ENCODE peak calls at places on chromosomes 7 and 10, in seven cellular contexts. One of them, this sample, is unnamed. For H3K27me3, the result is how much of the 10 kb centered on the place peaks cover.

GRCh38 chr7:27175626-27176342 is 1.7 kb upstream of the HOXA10 start:
- DNase-seq in neural progenitor cell: no peak
- DNase-seq in GM23338: peak
- DNase-seq in aorta: peak
- DNase-seq in sigmoid colon: peak
- DNase-seq in tibial artery: peak
- DNase-seq in neuronal stem cell: no peak
- DNase-seq in this sample: no peak

GRCh38 chr7:40694991-40695390 is 560.2 kb downstream of the SUGCT start:
- DNase-seq in neural progenitor cell: no peak
- DNase-seq in GM23338: no peak
- DNase-seq in aorta: no peak
- DNase-seq in sigmoid colon: no peak
- DNase-seq in tibial artery: no peak
- DNase-seq in neuronal stem cell: no peak
- DNase-seq in this sample: no peak

GRCh38 chr7:44180631-44181030 is 8.6 kb downstream of the GCK start:
- DNase-seq in neural progenitor cell: no peak
- DNase-seq in GM23338: no peak
- DNase-seq in aorta: no peak
- DNase-seq in sigmoid colon: no peak
- DNase-seq in tibial artery: no peak
- DNase-seq in neuronal stem cell: no peak
- DNase-seq in this sample: no peak

GRCh38 chr7:41567350-41568114 is 135.4 kb downstream of the INHBA start:
- DNase-seq in neural progenitor cell: no peak
- DNase-seq in GM23338: no peak
- DNase-seq in aorta: no peak
- DNase-seq in sigmoid colon: no peak
- DNase-seq in tibial artery: no peak
- DNase-seq in neuronal stem cell: no peak
- DNase-seq in this sample: peak

GRCh38 chr7:157918326-157918725 is 581.5 kb downstream of the DNAJB6 start:
- DNase-seq in neural progenitor cell: no peak
- DNase-seq in GM23338: no peak
- DNase-seq in aorta: no peak
- DNase-seq in sigmoid colon: no peak
- DNase-seq in tibial artery: no peak
- DNase-seq in neuronal stem cell: no peak
- DNase-seq in this sample: no peak

GRCh38 chr10:125144693-125145623 is 15.4 kb downstream of the CTBP2 start:
- DNase-seq in neural progenitor cell: peak
- DNase-seq in GM23338: peak
- DNase-seq in aorta: no peak
- DNase-seq in sigmoid colon: no peak
- DNase-seq in tibial artery: no peak
- DNase-seq in neuronal stem cell: no peak
- DNase-seq in this sample: peak

GRCh38 chr7:47512481-47513176 is 69.3 kb downstream of the TNS3 start:
- DNase-seq in neural progenitor cell: no peak
- DNase-seq in GM23338: no peak
- DNase-seq in aorta: no peak
- DNase-seq in sigmoid colon: no peak
- DNase-seq in tibial artery: peak
- DNase-seq in neuronal stem cell: no peak
- DNase-seq in this sample: no peak

GRCh38 chr7:131235489-131236317 is 92.0 kb upstream of the MKLN1 start:
- DNase-seq in neural progenitor cell: no peak
- DNase-seq in GM23338: no peak
- DNase-seq in aorta: peak
- DNase-seq in sigmoid colon: peak
- DNase-seq in tibial artery: peak
- DNase-seq in neuronal stem cell: no peak
- DNase-seq in this sample: peak

GRCh38 chr7:78052112-78052511 is 253.5 kb downstream of the PHTF2 start:
- DNase-seq in neural progenitor cell: peak
- DNase-seq in GM23338: peak
- DNase-seq in aorta: no peak
- DNase-seq in sigmoid colon: no peak
- DNase-seq in tibial artery: no peak
- DNase-seq in neuronal stem cell: no peak
- DNase-seq in this sample: no peak

GRCh38 chr10:24344279-24344678 is 135.3 kb downstream of the KIAA1217 start:
- DNase-seq in neural progenitor cell: no peak
- DNase-seq in GM23338: no peak
- DNase-seq in aorta: no peak
- DNase-seq in sigmoid colon: no peak
- DNase-seq in tibial artery: no peak
- DNase-seq in neuronal stem cell: no peak
- DNase-seq in this sample: no peak

GRCh38 chr7:44434201-44434600 is 56.3 kb downstream of the NUDCD3 start:
- DNase-seq in neural progenitor cell: no peak
- DNase-seq in GM23338: no peak
- DNase-seq in aorta: no peak
- DNase-seq in sigmoid colon: no peak
- DNase-seq in tibial artery: no peak
- DNase-seq in neuronal stem cell: no peak
- DNase-seq in this sample: no peak

GRCh38 chr7:106824458-106824857 is 40.6 kb upstream of the PIK3CG start:
- DNase-seq in neural progenitor cell: no peak
- DNase-seq in GM23338: no peak
- DNase-seq in aorta: no peak
- DNase-seq in sigmoid colon: no peak
- DNase-seq in tibial artery: no peak
- DNase-seq in neuronal stem cell: no peak
- DNase-seq in this sample: no peak

GRCh38 chr7:19284136-19284535 is 138.9 kb upstream of the FERD3L start:
- DNase-seq in neural progenitor cell: no peak
- DNase-seq in GM23338: no peak
- DNase-seq in aorta: no peak
- DNase-seq in sigmoid colon: no peak
- DNase-seq in tibial artery: no peak
- DNase-seq in neuronal stem cell: no peak
- DNase-seq in this sample: no peak

GRCh38 chr10:46030091-46030937 is at the start of gene NCOA4:
- DNase-seq in neural progenitor cell: peak
- DNase-seq in GM23338: peak
- DNase-seq in aorta: peak
- DNase-seq in sigmoid colon: peak
- DNase-seq in tibial artery: peak
- DNase-seq in neuronal stem cell: peak
- DNase-seq in this sample: peak

GRCh38 chr10:33052476-33052875 is 94.4 kb upstream of the ITGB1 start:
- DNase-seq in neural progenitor cell: no peak
- DNase-seq in GM23338: no peak
- DNase-seq in aorta: no peak
- DNase-seq in sigmoid colon: no peak
- DNase-seq in tibial artery: no peak
- DNase-seq in neuronal stem cell: no peak
- DNase-seq in this sample: no peak

GRCh38 chr7:100781255-100781654 is 46.1 kb downstream of the EPHB4 start:
- DNase-seq in neural progenitor cell: no peak
- DNase-seq in GM23338: no peak
- DNase-seq in aorta: no peak
- DNase-seq in sigmoid colon: no peak
- DNase-seq in tibial artery: no peak
- DNase-seq in neuronal stem cell: no peak
- DNase-seq in this sample: no peak

GRCh38 chr7:28908775-28909174 is 49.4 kb downstream of the TRIL start:
- DNase-seq in neural progenitor cell: no peak
- DNase-seq in GM23338: no peak
- DNase-seq in aorta: no peak
- DNase-seq in sigmoid colon: no peak
- DNase-seq in tibial artery: no peak
- DNase-seq in neuronal stem cell: no peak
- DNase-seq in this sample: no peak

GRCh38 chr7:57203161-57203791 is 71.0 kb upstream of the ZNF479 start:
- DNase-seq in neural progenitor cell: no peak
- DNase-seq in GM23338: no peak
- DNase-seq in aorta: no peak
- DNase-seq in sigmoid colon: no peak
- DNase-seq in tibial artery: no peak
- DNase-seq in neuronal stem cell: no peak
- DNase-seq in this sample: no peak

GRCh38 chr7:150370612-150371071 is 2.0 kb downstream of the REPIN1 start:
- DNase-seq in neural progenitor cell: peak
- DNase-seq in GM23338: no peak
- DNase-seq in aorta: no peak
- DNase-seq in sigmoid colon: no peak
- DNase-seq in tibial artery: no peak
- DNase-seq in neuronal stem cell: no peak
- DNase-seq in this sample: no peak

GRCh38 chr7:22597845-22598244 is 97.9 kb upstream of the STEAP1B start:
- DNase-seq in neural progenitor cell: no peak
- DNase-seq in GM23338: no peak
- DNase-seq in aorta: no peak
- DNase-seq in sigmoid colon: no peak
- DNase-seq in tibial artery: no peak
- DNase-seq in neuronal stem cell: no peak
- DNase-seq in this sample: peak

GRCh38 chr7:134789967-134790685 is 10.7 kb downstream of the CALD1 start:
- DNase-seq in neural progenitor cell: no peak
- DNase-seq in GM23338: no peak
- DNase-seq in aorta: no peak
- DNase-seq in sigmoid colon: peak
- DNase-seq in tibial artery: no peak
- DNase-seq in neuronal stem cell: no peak
- DNase-seq in this sample: peak

GRCh38 chr7:68783671-68784070 is 814.6 kb upstream of the AUTS2 start:
- DNase-seq in neural progenitor cell: no peak
- DNase-seq in GM23338: no peak
- DNase-seq in aorta: no peak
- DNase-seq in sigmoid colon: no peak
- DNase-seq in tibial artery: no peak
- DNase-seq in neuronal stem cell: no peak
- DNase-seq in this sample: no peak

GRCh38 chr7:142060936-142061335 is 50.6 kb upstream of the MGAM2 start:
- DNase-seq in neural progenitor cell: no peak
- DNase-seq in GM23338: no peak
- DNase-seq in aorta: no peak
- DNase-seq in sigmoid colon: no peak
- DNase-seq in tibial artery: no peak
- DNase-seq in neuronal stem cell: no peak
- DNase-seq in this sample: no peak

GRCh38 chr10:124743188-124744046 is 761 bp downstream of the FAM53B start:
- DNase-seq in neural progenitor cell: peak
- DNase-seq in GM23338: peak
- DNase-seq in aorta: no peak
- DNase-seq in sigmoid colon: peak
- DNase-seq in tibial artery: no peak
- DNase-seq in neuronal stem cell: peak
- DNase-seq in this sample: peak

GRCh38 chr7:132573237-132573636 is 3.0 kb downstream of the PLXNA4 start:
- DNase-seq in neural progenitor cell: no peak
- DNase-seq in GM23338: peak
- DNase-seq in aorta: no peak
- DNase-seq in sigmoid colon: no peak
- DNase-seq in tibial artery: no peak
- DNase-seq in neuronal stem cell: no peak
- DNase-seq in this sample: no peak
- H3K27me3 ChIP-seq in neural progenitor cell: half or more
- H3K27me3 ChIP-seq in GM23338: half or more
- H3K27me3 ChIP-seq in aorta: under half
- H3K27me3 ChIP-seq in sigmoid colon: under half
- H3K27me3 ChIP-seq in tibial artery: under half
- H3K27me3 ChIP-seq in neuronal stem cell: under half
- H3K27me3 ChIP-seq in this sample: half or more

GRCh38 chr7:86908948-86909347 is 150.5 kb downstream of the ELAPOR2 start:
- DNase-seq in neural progenitor cell: peak
- DNase-seq in GM23338: peak
- DNase-seq in aorta: no peak
- DNase-seq in sigmoid colon: no peak
- DNase-seq in tibial artery: no peak
- DNase-seq in neuronal stem cell: no peak
- DNase-seq in this sample: peak

GRCh38 chr7:86914468-86915054 is 144.9 kb downstream of the ELAPOR2 start:
- DNase-seq in neural progenitor cell: peak
- DNase-seq in GM23338: peak
- DNase-seq in aorta: no peak
- DNase-seq in sigmoid colon: no peak
- DNase-seq in tibial artery: no peak
- DNase-seq in neuronal stem cell: no peak
- DNase-seq in this sample: peak

GRCh38 chr7:86913709-86914108 is 145.7 kb downstream of the ELAPOR2 start:
- DNase-seq in neural progenitor cell: no peak
- DNase-seq in GM23338: no peak
- DNase-seq in aorta: no peak
- DNase-seq in sigmoid colon: no peak
- DNase-seq in tibial artery: no peak
- DNase-seq in neuronal stem cell: no peak
- DNase-seq in this sample: peak

GRCh38 chr7:86916277-86916825 is 143.1 kb downstream of the ELAPOR2 start:
- DNase-seq in neural progenitor cell: no peak
- DNase-seq in GM23338: no peak
- DNase-seq in aorta: no peak
- DNase-seq in sigmoid colon: no peak
- DNase-seq in tibial artery: no peak
- DNase-seq in neuronal stem cell: no peak
- DNase-seq in this sample: no peak

DNA sequence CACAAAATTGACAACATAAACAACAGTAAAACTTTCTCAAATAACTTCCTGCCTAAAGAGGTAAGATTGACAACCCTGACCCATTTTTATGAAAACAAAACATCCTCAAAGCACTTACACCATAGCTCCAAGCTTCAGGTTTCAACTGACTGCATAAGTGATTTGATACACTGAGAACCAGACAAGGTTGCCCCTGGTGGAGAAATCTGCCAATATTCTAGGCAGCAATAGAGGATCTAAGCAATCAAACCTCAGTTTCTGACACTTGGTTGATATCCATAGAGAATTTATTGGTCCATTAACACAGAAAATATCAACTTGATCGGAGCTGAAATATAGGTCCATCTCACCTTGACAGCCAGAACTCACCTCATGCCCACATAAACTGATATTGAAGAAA is 147.8 kb downstream of the ELAPOR2 start:
- DNase-seq in neural progenitor cell: peak
- DNase-seq in GM23338: peak
- DNase-seq in aorta: no peak
- DNase-seq in sigmoid colon: no peak
- DNase-seq in tibial artery: no peak
- DNase-seq in neuronal stem cell: no peak
- DNase-seq in this sample: no peak
- H3K27ac ChIP-seq in neural progenitor cell: no peak
- H3K27ac ChIP-seq in GM23338: no peak
- H3K27ac ChIP-seq in aorta: no peak
- H3K27ac ChIP-seq in sigmoid colon: no peak
- H3K27ac ChIP-seq in tibial artery: no peak
- H3K27ac ChIP-seq in neuronal stem cell: no peak
- H3K27ac ChIP-seq in this sample: no peak

GRCh38 chr7:8435120-8435519 is 1.7 kb downstream of the NXPH1 start:
- DNase-seq in neural progenitor cell: peak
- DNase-seq in GM23338: peak
- DNase-seq in aorta: no peak
- DNase-seq in sigmoid colon: no peak
- DNase-seq in tibial artery: no peak
- DNase-seq in neuronal stem cell: no peak
- DNase-seq in this sample: no peak
- H3K27me3 ChIP-seq in neural progenitor cell: half or more
- H3K27me3 ChIP-seq in GM23338: half or more
- H3K27me3 ChIP-seq in aorta: under half
- H3K27me3 ChIP-seq in sigmoid colon: under half
- H3K27me3 ChIP-seq in tibial artery: half or more
- H3K27me3 ChIP-seq in neuronal stem cell: under half
- H3K27me3 ChIP-seq in this sample: half or more

GRCh38 chr10:57262908-57263307 is 901.8 kb upstream of the ZWINT start:
- DNase-seq in neural progenitor cell: peak
- DNase-seq in GM23338: no peak
- DNase-seq in aorta: no peak
- DNase-seq in sigmoid colon: no peak
- DNase-seq in tibial artery: no peak
- DNase-seq in neuronal stem cell: no peak
- DNase-seq in this sample: peak

GRCh38 chr10:57260175-57260574 is 899.1 kb upstream of the ZWINT start:
- DNase-seq in neural progenitor cell: no peak
- DNase-seq in GM23338: no peak
- DNase-seq in aorta: no peak
- DNase-seq in sigmoid colon: no peak
- DNase-seq in tibial artery: no peak
- DNase-seq in neuronal stem cell: no peak
- DNase-seq in this sample: no peak
- H3K27ac ChIP-seq in neural progenitor cell: no peak
- H3K27ac ChIP-seq in GM23338: no peak
- H3K27ac ChIP-seq in aorta: no peak
- H3K27ac ChIP-seq in sigmoid colon: no peak
- H3K27ac ChIP-seq in tibial artery: no peak
- H3K27ac ChIP-seq in neuronal stem cell: no peak
- H3K27ac ChIP-seq in this sample: no peak

This sample was measured in cardiac muscle cell.